ENCODE peak calls at places on chromosomes 16 and 17, in ten cellular contexts. One of them, this sample, is unnamed.

GRCh38 chr17:62869885-62870580 is 61.9 kb upstream of the MARCHF10 start:
- DNase-seq in activated CD4-positive, alpha-beta T cell treated with anti-CD3 and anti-CD28 coated beads for 48 hours: no peak
- DNase-seq in NCI-H510A treated with DMSO at 0.1 percent for 48 hours: peak; percentile 76
- DNase-seq in OCI-LY7: no peak
- DNase-seq in RCC 7860: peak; percentile 13
- DNase-seq in GM23338: peak; percentile 97
- DNase-seq in dermis microvascular lymphatic vessel endothelial cell: no peak
- DNase-seq in stimulated activated CD8-positive, alpha-beta memory T cell treated with anti-CD3 and anti-CD28 coated beads, Interleukin-4, amount 100 ng/mL, for 1 hour: no peak
- DNase-seq in endothelial cell: no peak
- DNase-seq in neural crest cell: peak; percentile 32
- DNase-seq in this sample: no peak

GRCh38 chr16:84084570-84085270 is 32.0 kb downstream of the MBTPS1 start:
- DNase-seq in activated CD4-positive, alpha-beta T cell treated with anti-CD3 and anti-CD28 coated beads for 48 hours: peak; percentile 77
- DNase-seq in NCI-H510A treated with DMSO at 0.1 percent for 48 hours: peak; percentile 30
- DNase-seq in OCI-LY7: peak; percentile 86
- DNase-seq in RCC 7860: peak; percentile 53
- DNase-seq in GM23338: peak; percentile 95
- DNase-seq in dermis microvascular lymphatic vessel endothelial cell: peak; percentile 48
- DNase-seq in stimulated activated CD8-positive, alpha-beta memory T cell treated with anti-CD3 and anti-CD28 coated beads, Interleukin-4, amount 100 ng/mL, for 1 hour: peak; percentile 24
- DNase-seq in endothelial cell: peak; percentile 63
- DNase-seq in neural crest cell: peak; percentile 47
- DNase-seq in this sample: no peak

GRCh38 chr16:85401370-85401916 is 211.7 kb upstream of the GSE1 start:
- DNase-seq in activated CD4-positive, alpha-beta T cell treated with anti-CD3 and anti-CD28 coated beads for 48 hours: peak; percentile 1
- DNase-seq in NCI-H510A treated with DMSO at 0.1 percent for 48 hours: no peak
- DNase-seq in OCI-LY7: no peak
- DNase-seq in RCC 7860: no peak
- DNase-seq in GM23338: no peak
- DNase-seq in dermis microvascular lymphatic vessel endothelial cell: no peak
- DNase-seq in stimulated activated CD8-positive, alpha-beta memory T cell treated with anti-CD3 and anti-CD28 coated beads, Interleukin-4, amount 100 ng/mL, for 1 hour: no peak
- DNase-seq in endothelial cell: peak; percentile 3
- DNase-seq in neural crest cell: no peak
- DNase-seq in this sample: no peak

GRCh38 chr17:82334622-82335394 is 1.2 kb upstream of the SECTM1 start:
- DNase-seq in activated CD4-positive, alpha-beta T cell treated with anti-CD3 and anti-CD28 coated beads for 48 hours: no peak
- DNase-seq in NCI-H510A treated with DMSO at 0.1 percent for 48 hours: no peak
- DNase-seq in OCI-LY7: peak; percentile 49
- DNase-seq in RCC 7860: no peak
- DNase-seq in GM23338: no peak
- DNase-seq in dermis microvascular lymphatic vessel endothelial cell: peak; percentile 58
- DNase-seq in stimulated activated CD8-positive, alpha-beta memory T cell treated with anti-CD3 and anti-CD28 coated beads, Interleukin-4, amount 100 ng/mL, for 1 hour: no peak
- DNase-seq in endothelial cell: no peak
- DNase-seq in neural crest cell: no peak
- DNase-seq in this sample: no peak

GRCh38 chr16:83579431-83579830 is 228.3 kb upstream of the HSBP1 start:
- DNase-seq in activated CD4-positive, alpha-beta T cell treated with anti-CD3 and anti-CD28 coated beads for 48 hours: no peak
- DNase-seq in NCI-H510A treated with DMSO at 0.1 percent for 48 hours: no peak
- DNase-seq in OCI-LY7: no peak
- DNase-seq in RCC 7860: no peak
- DNase-seq in GM23338: no peak
- DNase-seq in dermis microvascular lymphatic vessel endothelial cell: no peak
- DNase-seq in stimulated activated CD8-positive, alpha-beta memory T cell treated with anti-CD3 and anti-CD28 coated beads, Interleukin-4, amount 100 ng/mL, for 1 hour: no peak
- DNase-seq in endothelial cell: no peak
- DNase-seq in neural crest cell: no peak
- DNase-seq in this sample: no peak

GRCh38 chr17:56699186-56699895 is 105.8 kb downstream of the NOG start:
- DNase-seq in activated CD4-positive, alpha-beta T cell treated with anti-CD3 and anti-CD28 coated beads for 48 hours: no peak
- DNase-seq in NCI-H510A treated with DMSO at 0.1 percent for 48 hours: no peak
- DNase-seq in OCI-LY7: no peak
- DNase-seq in RCC 7860: peak; percentile 99
- DNase-seq in GM23338: peak; percentile 80
- DNase-seq in dermis microvascular lymphatic vessel endothelial cell: no peak
- DNase-seq in stimulated activated CD8-positive, alpha-beta memory T cell treated with anti-CD3 and anti-CD28 coated beads, Interleukin-4, amount 100 ng/mL, for 1 hour: no peak
- DNase-seq in endothelial cell: peak; percentile 44
- DNase-seq in neural crest cell: peak; percentile 9
- DNase-seq in this sample: peak; percentile 98

GRCh38 chr17:63516910-63517824 is 6.0 kb upstream of the KCNH6 start:
- DNase-seq in activated CD4-positive, alpha-beta T cell treated with anti-CD3 and anti-CD28 coated beads for 48 hours: peak; percentile 63
- DNase-seq in NCI-H510A treated with DMSO at 0.1 percent for 48 hours: no peak
- DNase-seq in OCI-LY7: no peak
- DNase-seq in RCC 7860: peak; percentile 98
- DNase-seq in GM23338: no peak
- DNase-seq in dermis microvascular lymphatic vessel endothelial cell: no peak
- DNase-seq in stimulated activated CD8-positive, alpha-beta memory T cell treated with anti-CD3 and anti-CD28 coated beads, Interleukin-4, amount 100 ng/mL, for 1 hour: no peak
- DNase-seq in endothelial cell: no peak
- DNase-seq in neural crest cell: no peak
- DNase-seq in this sample: peak; percentile 47

GRCh38 chr16:58366247-58367031 is 25.8 kb upstream of the GINS3 start:
- DNase-seq in activated CD4-positive, alpha-beta T cell treated with anti-CD3 and anti-CD28 coated beads for 48 hours: no peak
- DNase-seq in NCI-H510A treated with DMSO at 0.1 percent for 48 hours: no peak
- DNase-seq in OCI-LY7: no peak
- DNase-seq in RCC 7860: peak; percentile 82
- DNase-seq in GM23338: no peak
- DNase-seq in dermis microvascular lymphatic vessel endothelial cell: no peak
- DNase-seq in stimulated activated CD8-positive, alpha-beta memory T cell treated with anti-CD3 and anti-CD28 coated beads, Interleukin-4, amount 100 ng/mL, for 1 hour: no peak
- DNase-seq in endothelial cell: no peak
- DNase-seq in neural crest cell: no peak
- DNase-seq in this sample: peak; percentile 71

GRCh38 chr16:67936124-67936875 is at the start of gene PSMB10:
- DNase-seq in activated CD4-positive, alpha-beta T cell treated with anti-CD3 and anti-CD28 coated beads for 48 hours: peak; percentile 66
- DNase-seq in NCI-H510A treated with DMSO at 0.1 percent for 48 hours: no peak
- DNase-seq in OCI-LY7: peak; percentile 68
- DNase-seq in RCC 7860: peak; percentile 66
- DNase-seq in GM23338: peak; percentile 63
- DNase-seq in dermis microvascular lymphatic vessel endothelial cell: no peak
- DNase-seq in stimulated activated CD8-positive, alpha-beta memory T cell treated with anti-CD3 and anti-CD28 coated beads, Interleukin-4, amount 100 ng/mL, for 1 hour: peak; percentile 38
- DNase-seq in endothelial cell: peak; percentile 30
- DNase-seq in neural crest cell: no peak
- DNase-seq in this sample: no peak

GRCh38 chr16:85638695-85639409 is 25.7 kb downstream of the GSE1 start:
- DNase-seq in activated CD4-positive, alpha-beta T cell treated with anti-CD3 and anti-CD28 coated beads for 48 hours: no peak
- DNase-seq in NCI-H510A treated with DMSO at 0.1 percent for 48 hours: no peak
- DNase-seq in OCI-LY7: no peak
- DNase-seq in RCC 7860: no peak
- DNase-seq in GM23338: no peak
- DNase-seq in dermis microvascular lymphatic vessel endothelial cell: no peak
- DNase-seq in stimulated activated CD8-positive, alpha-beta memory T cell treated with anti-CD3 and anti-CD28 coated beads, Interleukin-4, amount 100 ng/mL, for 1 hour: no peak
- DNase-seq in endothelial cell: no peak
- DNase-seq in neural crest cell: no peak
- DNase-seq in this sample: no peak

GRCh38 chr16:50038756-50039529 is 13.9 kb downstream of the CNEP1R1 start:
- DNase-seq in activated CD4-positive, alpha-beta T cell treated with anti-CD3 and anti-CD28 coated beads for 48 hours: no peak
- DNase-seq in NCI-H510A treated with DMSO at 0.1 percent for 48 hours: no peak
- DNase-seq in OCI-LY7: peak; percentile 6
- DNase-seq in RCC 7860: no peak
- DNase-seq in GM23338: peak; percentile 46
- DNase-seq in dermis microvascular lymphatic vessel endothelial cell: no peak
- DNase-seq in stimulated activated CD8-positive, alpha-beta memory T cell treated with anti-CD3 and anti-CD28 coated beads, Interleukin-4, amount 100 ng/mL, for 1 hour: no peak
- DNase-seq in endothelial cell: no peak
- DNase-seq in neural crest cell: no peak
- DNase-seq in this sample: no peak

GRCh38 chr17:4064366-4064765 is 78.5 kb downstream of the ZZEF1 start:
- DNase-seq in activated CD4-positive, alpha-beta T cell treated with anti-CD3 and anti-CD28 coated beads for 48 hours: no peak
- DNase-seq in NCI-H510A treated with DMSO at 0.1 percent for 48 hours: no peak
- DNase-seq in OCI-LY7: no peak
- DNase-seq in RCC 7860: no peak
- DNase-seq in GM23338: no peak
- DNase-seq in dermis microvascular lymphatic vessel endothelial cell: no peak
- DNase-seq in stimulated activated CD8-positive, alpha-beta memory T cell treated with anti-CD3 and anti-CD28 coated beads, Interleukin-4, amount 100 ng/mL, for 1 hour: no peak
- DNase-seq in endothelial cell: no peak
- DNase-seq in neural crest cell: no peak
- DNase-seq in this sample: no peak

GRCh38 chr17:72603346-72604242 is 482.8 kb downstream of the SOX9 start:
- DNase-seq in activated CD4-positive, alpha-beta T cell treated with anti-CD3 and anti-CD28 coated beads for 48 hours: no peak
- DNase-seq in NCI-H510A treated with DMSO at 0.1 percent for 48 hours: no peak
- DNase-seq in OCI-LY7: no peak
- DNase-seq in RCC 7860: peak; percentile 67
- DNase-seq in GM23338: no peak
- DNase-seq in dermis microvascular lymphatic vessel endothelial cell: no peak
- DNase-seq in stimulated activated CD8-positive, alpha-beta memory T cell treated with anti-CD3 and anti-CD28 coated beads, Interleukin-4, amount 100 ng/mL, for 1 hour: no peak
- DNase-seq in endothelial cell: no peak
- DNase-seq in neural crest cell: no peak
- DNase-seq in this sample: no peak

GRCh38 chr17:81931557-81932332 is 4.2 kb upstream of the MAFG start:
- DNase-seq in activated CD4-positive, alpha-beta T cell treated with anti-CD3 and anti-CD28 coated beads for 48 hours: no peak
- DNase-seq in NCI-H510A treated with DMSO at 0.1 percent for 48 hours: peak; percentile 30
- DNase-seq in OCI-LY7: no peak
- DNase-seq in RCC 7860: no peak
- DNase-seq in GM23338: no peak
- DNase-seq in dermis microvascular lymphatic vessel endothelial cell: no peak
- DNase-seq in stimulated activated CD8-positive, alpha-beta memory T cell treated with anti-CD3 and anti-CD28 coated beads, Interleukin-4, amount 100 ng/mL, for 1 hour: no peak
- DNase-seq in endothelial cell: no peak
- DNase-seq in neural crest cell: no peak
- DNase-seq in this sample: no peak

GRCh38 chr16:28875134-28876015 is 2.9 kb upstream of the ATP2A1 start:
- DNase-seq in activated CD4-positive, alpha-beta T cell treated with anti-CD3 and anti-CD28 coated beads for 48 hours: no peak
- DNase-seq in NCI-H510A treated with DMSO at 0.1 percent for 48 hours: no peak
- DNase-seq in OCI-LY7: no peak
- DNase-seq in RCC 7860: no peak
- DNase-seq in GM23338: no peak
- DNase-seq in dermis microvascular lymphatic vessel endothelial cell: no peak
- DNase-seq in stimulated activated CD8-positive, alpha-beta memory T cell treated with anti-CD3 and anti-CD28 coated beads, Interleukin-4, amount 100 ng/mL, for 1 hour: no peak
- DNase-seq in endothelial cell: no peak
- DNase-seq in neural crest cell: no peak
- DNase-seq in this sample: no peak

GRCh38 chr16:54275956-54276355 is 10.6 kb downstream of the IRX3 start:
- DNase-seq in activated CD4-positive, alpha-beta T cell treated with anti-CD3 and anti-CD28 coated beads for 48 hours: no peak
- DNase-seq in NCI-H510A treated with DMSO at 0.1 percent for 48 hours: no peak
- DNase-seq in OCI-LY7: no peak
- DNase-seq in RCC 7860: peak; percentile 39
- DNase-seq in GM23338: no peak
- DNase-seq in dermis microvascular lymphatic vessel endothelial cell: no peak
- DNase-seq in stimulated activated CD8-positive, alpha-beta memory T cell treated with anti-CD3 and anti-CD28 coated beads, Interleukin-4, amount 100 ng/mL, for 1 hour: no peak
- DNase-seq in endothelial cell: no peak
- DNase-seq in neural crest cell: no peak
- DNase-seq in this sample: no peak

GRCh38 chr17:76547183-76547641 is 7.4 kb downstream of the PRCD start:
- DNase-seq in activated CD4-positive, alpha-beta T cell treated with anti-CD3 and anti-CD28 coated beads for 48 hours: peak; percentile 64
- DNase-seq in NCI-H510A treated with DMSO at 0.1 percent for 48 hours: no peak
- DNase-seq in OCI-LY7: peak; percentile 91
- DNase-seq in RCC 7860: peak; percentile 72
- DNase-seq in GM23338: peak; percentile 92
- DNase-seq in dermis microvascular lymphatic vessel endothelial cell: peak; percentile 55
- DNase-seq in stimulated activated CD8-positive, alpha-beta memory T cell treated with anti-CD3 and anti-CD28 coated beads, Interleukin-4, amount 100 ng/mL, for 1 hour: peak; percentile 38
- DNase-seq in endothelial cell: peak; percentile 70
- DNase-seq in neural crest cell: peak; percentile 74
- DNase-seq in this sample: no peak

GRCh38 chr17:21177854-21178600 is 35.9 kb downstream of the TMEM11 start:
- DNase-seq in activated CD4-positive, alpha-beta T cell treated with anti-CD3 and anti-CD28 coated beads for 48 hours: no peak
- DNase-seq in NCI-H510A treated with DMSO at 0.1 percent for 48 hours: no peak
- DNase-seq in OCI-LY7: no peak
- DNase-seq in RCC 7860: no peak
- DNase-seq in GM23338: no peak
- DNase-seq in dermis microvascular lymphatic vessel endothelial cell: no peak
- DNase-seq in stimulated activated CD8-positive, alpha-beta memory T cell treated with anti-CD3 and anti-CD28 coated beads, Interleukin-4, amount 100 ng/mL, for 1 hour: no peak
- DNase-seq in endothelial cell: no peak
- DNase-seq in neural crest cell: no peak
- DNase-seq in this sample: no peak

GRCh38 chr17:41615454-41615853 is 2.9 kb upstream of the KRT16 start:
- DNase-seq in activated CD4-positive, alpha-beta T cell treated with anti-CD3 and anti-CD28 coated beads for 48 hours: no peak
- DNase-seq in NCI-H510A treated with DMSO at 0.1 percent for 48 hours: peak; percentile 32
- DNase-seq in OCI-LY7: no peak
- DNase-seq in RCC 7860: no peak
- DNase-seq in GM23338: peak; percentile 62
- DNase-seq in dermis microvascular lymphatic vessel endothelial cell: no peak
- DNase-seq in stimulated activated CD8-positive, alpha-beta memory T cell treated with anti-CD3 and anti-CD28 coated beads, Interleukin-4, amount 100 ng/mL, for 1 hour: no peak
- DNase-seq in endothelial cell: no peak
- DNase-seq in neural crest cell: no peak
- DNase-seq in this sample: no peak

GRCh38 chr17:40473573-40474365 is 27.7 kb downstream of the TNS4 start:
- DNase-seq in activated CD4-positive, alpha-beta T cell treated with anti-CD3 and anti-CD28 coated beads for 48 hours: no peak
- DNase-seq in NCI-H510A treated with DMSO at 0.1 percent for 48 hours: no peak
- DNase-seq in OCI-LY7: no peak
- DNase-seq in RCC 7860: no peak
- DNase-seq in GM23338: no peak
- DNase-seq in dermis microvascular lymphatic vessel endothelial cell: no peak
- DNase-seq in stimulated activated CD8-positive, alpha-beta memory T cell treated with anti-CD3 and anti-CD28 coated beads, Interleukin-4, amount 100 ng/mL, for 1 hour: no peak
- DNase-seq in endothelial cell: no peak
- DNase-seq in neural crest cell: no peak
- DNase-seq in this sample: no peak

GRCh38 chr16:83676056-83676455 is 131.7 kb upstream of the HSBP1 start:
- DNase-seq in activated CD4-positive, alpha-beta T cell treated with anti-CD3 and anti-CD28 coated beads for 48 hours: no peak
- DNase-seq in NCI-H510A treated with DMSO at 0.1 percent for 48 hours: no peak
- DNase-seq in OCI-LY7: no peak
- DNase-seq in RCC 7860: no peak
- DNase-seq in GM23338: no peak
- DNase-seq in dermis microvascular lymphatic vessel endothelial cell: no peak
- DNase-seq in stimulated activated CD8-positive, alpha-beta memory T cell treated with anti-CD3 and anti-CD28 coated beads, Interleukin-4, amount 100 ng/mL, for 1 hour: no peak
- DNase-seq in endothelial cell: no peak
- DNase-seq in neural crest cell: no peak
- DNase-seq in this sample: no peak

GRCh38 chr16:74898667-74899066 is 86.3 kb downstream of the WDR59 start:
- DNase-seq in activated CD4-positive, alpha-beta T cell treated with anti-CD3 and anti-CD28 coated beads for 48 hours: no peak
- DNase-seq in NCI-H510A treated with DMSO at 0.1 percent for 48 hours: no peak
- DNase-seq in OCI-LY7: no peak
- DNase-seq in RCC 7860: no peak
- DNase-seq in GM23338: no peak
- DNase-seq in dermis microvascular lymphatic vessel endothelial cell: no peak
- DNase-seq in stimulated activated CD8-positive, alpha-beta memory T cell treated with anti-CD3 and anti-CD28 coated beads, Interleukin-4, amount 100 ng/mL, for 1 hour: no peak
- DNase-seq in endothelial cell: no peak
- DNase-seq in neural crest cell: no peak
- DNase-seq in this sample: no peak

GRCh38 chr17:66772148-66772812 is 62.6 kb upstream of the CACNG5 start:
- DNase-seq in activated CD4-positive, alpha-beta T cell treated with anti-CD3 and anti-CD28 coated beads for 48 hours: no peak
- DNase-seq in NCI-H510A treated with DMSO at 0.1 percent for 48 hours: no peak
- DNase-seq in OCI-LY7: no peak
- DNase-seq in RCC 7860: no peak
- DNase-seq in GM23338: no peak
- DNase-seq in dermis microvascular lymphatic vessel endothelial cell: no peak
- DNase-seq in stimulated activated CD8-positive, alpha-beta memory T cell treated with anti-CD3 and anti-CD28 coated beads, Interleukin-4, amount 100 ng/mL, for 1 hour: no peak
- DNase-seq in endothelial cell: no peak
- DNase-seq in neural crest cell: no peak
- DNase-seq in this sample: no peak

GRCh38 chr17:48597775-48598631 is 4.4 kb upstream of the HOXB5 start:
- DNase-seq in activated CD4-positive, alpha-beta T cell treated with anti-CD3 and anti-CD28 coated beads for 48 hours: peak; percentile 48
- DNase-seq in NCI-H510A treated with DMSO at 0.1 percent for 48 hours: no peak
- DNase-seq in OCI-LY7: peak; percentile 55
- DNase-seq in RCC 7860: peak; percentile 69
- DNase-seq in GM23338: peak; percentile 65
- DNase-seq in dermis microvascular lymphatic vessel endothelial cell: no peak
- DNase-seq in stimulated activated CD8-positive, alpha-beta memory T cell treated with anti-CD3 and anti-CD28 coated beads, Interleukin-4, amount 100 ng/mL, for 1 hour: no peak
- DNase-seq in endothelial cell: no peak
- DNase-seq in neural crest cell: no peak
- DNase-seq in this sample: no peak

GRCh38 chr16:28930203-28930602 is 1.6 kb upstream of the CD19 start:
- DNase-seq in activated CD4-positive, alpha-beta T cell treated with anti-CD3 and anti-CD28 coated beads for 48 hours: no peak
- DNase-seq in NCI-H510A treated with DMSO at 0.1 percent for 48 hours: no peak
- DNase-seq in OCI-LY7: no peak
- DNase-seq in RCC 7860: no peak
- DNase-seq in GM23338: no peak
- DNase-seq in dermis microvascular lymphatic vessel endothelial cell: no peak
- DNase-seq in stimulated activated CD8-positive, alpha-beta memory T cell treated with anti-CD3 and anti-CD28 coated beads, Interleukin-4, amount 100 ng/mL, for 1 hour: no peak
- DNase-seq in endothelial cell: no peak
- DNase-seq in neural crest cell: no peak
- DNase-seq in this sample: no peak

GRCh38 chr17:5784791-5785190 is 200.5 kb upstream of the NLRP1 start:
- DNase-seq in activated CD4-positive, alpha-beta T cell treated with anti-CD3 and anti-CD28 coated beads for 48 hours: no peak
- DNase-seq in NCI-H510A treated with DMSO at 0.1 percent for 48 hours: no peak
- DNase-seq in OCI-LY7: no peak
- DNase-seq in RCC 7860: peak; percentile 69
- DNase-seq in GM23338: no peak
- DNase-seq in dermis microvascular lymphatic vessel endothelial cell: no peak
- DNase-seq in stimulated activated CD8-positive, alpha-beta memory T cell treated with anti-CD3 and anti-CD28 coated beads, Interleukin-4, amount 100 ng/mL, for 1 hour: no peak
- DNase-seq in endothelial cell: no peak
- DNase-seq in neural crest cell: no peak
- DNase-seq in this sample: peak; percentile 15

GRCh38 chr17:37802712-37803416 is 58.0 kb upstream of the HNF1B start:
- DNase-seq in activated CD4-positive, alpha-beta T cell treated with anti-CD3 and anti-CD28 coated beads for 48 hours: no peak
- DNase-seq in NCI-H510A treated with DMSO at 0.1 percent for 48 hours: no peak
- DNase-seq in OCI-LY7: no peak
- DNase-seq in RCC 7860: peak; percentile 57
- DNase-seq in GM23338: no peak
- DNase-seq in dermis microvascular lymphatic vessel endothelial cell: peak; percentile 15
- DNase-seq in stimulated activated CD8-positive, alpha-beta memory T cell treated with anti-CD3 and anti-CD28 coated beads, Interleukin-4, amount 100 ng/mL, for 1 hour: no peak
- DNase-seq in endothelial cell: no peak
- DNase-seq in neural crest cell: no peak
- DNase-seq in this sample: no peak

GRCh38 chr16:49843758-49844157 is 12.2 kb downstream of the ZNF423 start:
- DNase-seq in activated CD4-positive, alpha-beta T cell treated with anti-CD3 and anti-CD28 coated beads for 48 hours: no peak
- DNase-seq in NCI-H510A treated with DMSO at 0.1 percent for 48 hours: no peak
- DNase-seq in OCI-LY7: no peak
- DNase-seq in RCC 7860: no peak
- DNase-seq in GM23338: no peak
- DNase-seq in dermis microvascular lymphatic vessel endothelial cell: no peak
- DNase-seq in stimulated activated CD8-positive, alpha-beta memory T cell treated with anti-CD3 and anti-CD28 coated beads, Interleukin-4, amount 100 ng/mL, for 1 hour: no peak
- DNase-seq in endothelial cell: no peak
- DNase-seq in neural crest cell: no peak
- DNase-seq in this sample: no peak

This sample was measured in HS-5.